ENCODE peak calls at places on chromosomes 6 and 20, in ten cellular contexts. M, G, S, Z, Q, R, I, P, N and E are unnamed samples.

GRCh38 chr6:114260810-114261209 is 82.0 kb downstream of the HS3ST5 start:
- DNase-seq in I (no peak), P (no peak), G (no peak), R (no peak), S (no peak), N (no peak), Q (no peak), M (no peak), Z (no peak), E (no peak)

GRCh38 chr6:69233195-69233524 is 563.6 kb downstream of the LMBRD1 start:
- DNase-seq in Q (no peak), S (no peak), R (no peak), I (no peak), G (no peak), P (peak; percentile 42), M (no peak), N (no peak), Z (no peak), E (peak; percentile 1)

GRCh38 chr20:46226602-46227001 is 81.7 kb downstream of the CDH22 start:
- DNase-seq in G (no peak), S (peak; percentile 12), Z (no peak), I (no peak), Q (peak; percentile 3), R (peak; percentile 23), N (no peak), P (no peak), M (no peak), E (no peak)

GRCh38 chr6:144449911-144450690 is 165.0 kb downstream of the UTRN start:
- DNase-seq in Z (no peak), R (no peak), I (no peak), S (no peak), G (no peak), N (no peak), P (peak; percentile 62), Q (no peak), M (no peak), E (no peak)

GRCh38 chr6:143902827-143903226 is 38.6 kb downstream of the ZC2HC1B start:
- DNase-seq in N (no peak), Q (no peak), S (no peak), P (no peak), I (no peak), R (no peak), G (no peak), Z (no peak), M (no peak), E (no peak)

GRCh38 chr6:15413558-15414257 is 167.8 kb downstream of the JARID2 start:
- DNase-seq in G (no peak), Q (no peak), P (no peak), S (peak; percentile 55), R (no peak), N (no peak), M (no peak), Z (no peak), I (no peak), E (no peak)

GRCh38 chr6:156391379-156391777 is 385.8 kb upstream of the ARID1B start:
- DNase-seq in Q (no peak), M (no peak), R (no peak), G (no peak), Z (no peak), P (no peak), S (no peak), N (no peak), I (no peak), E (no peak)

GRCh38 chr6:158758941-158759479 is 60.2 kb downstream of the EZR start:
- DNase-seq in I (no peak), P (no peak), M (no peak), Q (no peak), N (peak; percentile 31), R (no peak), Z (no peak), S (no peak), G (no peak), E (no peak)

GRCh38 chr6:131811510-131811909 is 3.7 kb downstream of the ENPP1 start:
- DNase-seq in Q (no peak), M (no peak), P (no peak), I (no peak), G (no peak), R (no peak), S (no peak), N (no peak), Z (no peak), E (no peak)

GRCh38 chr6:15336905-15337583 is 91.2 kb downstream of the JARID2 start:
- DNase-seq in R (no peak), I (no peak), Q (no peak), M (no peak), Z (no peak), P (peak; percentile 27), N (no peak), S (no peak), G (no peak), E (no peak)

GRCh38 chr6:52155791-52156576 is 30.2 kb upstream of the IL17A start:
- DNase-seq in N (no peak), R (peak; percentile 76), Z (no peak), P (no peak), G (peak; percentile 25), I (no peak), S (peak; percentile 12), M (no peak), Q (no peak), E (no peak)

GRCh38 chr6:4008324-4009047 is 70.5 kb downstream of the FAM217A start:
- DNase-seq in I (no peak), M (no peak), Q (peak; percentile 90), P (no peak), G (no peak), R (peak; percentile 63), Z (peak; percentile 90), N (no peak), S (peak; percentile 83), E (peak; percentile 68)

GRCh38 chr6:36386495-36387439 is 702 bp downstream of the ETV7 start:
- DNase-seq in Q (peak; percentile 69), G (peak; percentile 25), N (peak; percentile 54), R (peak; percentile 68), M (no peak), P (peak; percentile 61), S (peak; percentile 58), Z (peak; percentile 70), I (no peak), E (peak; percentile 44)
- TF ChIP-seq CTCF in Q (no peak), G (no peak), N (no peak), R (peak; percentile 9), M (no peak), P (no peak), S (no peak), Z (peak; percentile 22), I (no peak), E (no peak)

DNA sequence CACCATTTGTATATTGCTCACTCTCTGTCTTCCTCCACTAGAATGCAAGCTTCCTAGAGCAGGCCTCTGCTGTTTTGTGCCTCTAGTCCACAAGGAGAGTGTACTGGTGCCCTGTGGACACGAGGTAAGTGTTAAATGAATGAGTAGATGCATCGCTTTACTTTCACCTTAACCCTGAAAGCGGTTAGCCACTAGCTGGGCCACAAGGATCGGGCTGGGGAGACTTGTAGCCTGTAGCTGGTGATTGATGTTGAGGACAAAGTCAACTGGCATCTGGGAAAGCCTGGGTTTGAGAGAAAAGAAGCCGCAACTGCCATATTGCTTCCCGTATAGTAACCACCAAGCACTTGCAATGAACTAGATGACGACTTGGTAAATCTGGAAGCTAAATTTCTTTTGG is 314.8 kb downstream of the TFAP2C start:
- DNase-seq in N (no peak), Q (no peak), P (no peak), Z (no peak), R (no peak), G (no peak), S (no peak), M (no peak), I (no peak), E (no peak)
- TF ChIP-seq CTCF in N (no peak), Q (no peak), P (no peak), Z (no peak), R (no peak), G (no peak), S (no peak), M (no peak), I (no peak), E (no peak)

GRCh38 chr6:34276191-34276590 is 27.4 kb upstream of the SMIM29 start:
- DNase-seq in S (no peak), M (no peak), Q (no peak), N (no peak), R (no peak), Z (no peak), I (no peak), G (no peak), P (no peak), E (no peak)

GRCh38 chr6:34276881-34277762 is 28.3 kb upstream of the SMIM29 start:
- DNase-seq in G (no peak), S (no peak), P (no peak), Q (no peak), R (no peak), N (no peak), Z (no peak), I (no peak), M (no peak), E (no peak)

GRCh38 chr6:34277763-34278112 is 28.9 kb upstream of the SMIM29 start:
- DNase-seq in S (no peak), Z (no peak), Q (no peak), G (no peak), R (no peak), P (no peak), M (no peak), N (no peak), I (no peak), E (no peak)

GRCh38 chr6:34281702-34282334 is 33.0 kb upstream of the SMIM29 start:
- DNase-seq in M (no peak), I (no peak), N (no peak), G (no peak), P (no peak), Q (peak; percentile 28), Z (peak; percentile 38), R (no peak), S (no peak), E (no peak)

DNA sequence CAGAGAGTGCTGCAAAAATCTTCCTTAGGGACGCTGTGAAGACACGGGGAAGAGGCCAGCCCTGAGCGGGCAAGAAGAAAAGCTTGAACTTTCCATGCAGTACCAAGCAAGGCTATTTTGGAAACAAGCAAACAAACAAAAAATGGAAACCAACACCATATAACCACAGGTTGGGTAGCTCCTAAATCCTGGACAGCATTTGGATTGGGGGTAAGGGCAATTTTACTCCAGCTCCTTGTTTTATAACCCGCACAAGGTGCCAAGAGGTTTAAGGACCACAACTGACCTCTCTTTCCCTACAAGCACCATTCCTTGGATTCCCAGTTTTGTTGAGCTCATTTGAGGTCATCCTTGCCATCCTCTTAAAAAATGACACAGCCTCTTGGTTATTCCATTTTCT is 31.4 kb upstream of the SMIM29 start:
- DNase-seq in I (no peak), N (no peak), P (no peak), R (no peak), G (no peak), M (no peak), Z (no peak), Q (no peak), S (no peak), E (no peak)
- TF ChIP-seq CTCF in I (no peak), N (no peak), P (no peak), R (no peak), G (no peak), M (no peak), Z (no peak), Q (no peak), S (no peak), E (no peak)

GRCh38 chr6:30463651-30464618 is 25.4 kb upstream of the HLA-E start:
- DNase-seq in R (peak; percentile 55), M (no peak), Q (peak; percentile 23), P (no peak), G (no peak), N (peak; percentile 40), Z (peak; percentile 18), S (peak; percentile 54), I (no peak), E (no peak)
- TF ChIP-seq CTCF in R (no peak), M (no peak), Q (no peak), P (no peak), G (no peak), N (no peak), Z (no peak), S (no peak), I (no peak), E (no peak)